ENCODE peak calls at places on chromosomes 11 and 22, in seven cellular contexts. W, L, J, T, M, S and B are unnamed samples. For H3K36me3, the result is how much of the 10 kb centered on the place peaks cover.

GRCh38 chr22:27195104-27195503 is 537.7 kb downstream of the MIAT start:
- DNase-seq in S (no peak), W (no peak), M (peak), L (no peak), J (peak), T (no peak), B (no peak)

GRCh38 chr22:31833930-31834329 is 80.1 kb downstream of the DEPDC5 start:
- DNase-seq in S (no peak), J (no peak), M (no peak), T (no peak), L (no peak), W (no peak), B (no peak)

GRCh38 chr11:64237484-64237951 is 3.1 kb downstream of the VEGFB start:
- DNase-seq in M (peak), J (no peak), S (peak), W (no peak), T (no peak), L (peak), B (no peak)

GRCh38 chr11:27930946-27931345 is 177.0 kb downstream of the KIF18A start:
- DNase-seq in W (no peak), L (no peak), J (no peak), S (no peak), T (no peak), M (no peak), B (no peak)

GRCh38 chr11:134760957-134761356 is 348.9 kb upstream of the B3GAT1 start:
- DNase-seq in S (no peak), W (no peak), J (no peak), T (no peak), L (no peak), M (no peak), B (no peak)

GRCh38 chr11:7690648-7691047 is 15.6 kb downstream of the OVCH2 start:
- DNase-seq in W (no peak), J (no peak), T (no peak), S (no peak), L (no peak), M (no peak), B (no peak)

GRCh38 chr11:66768818-66769217 is 39.8 kb upstream of the SPTBN2 start:
- DNase-seq in W (no peak), L (no peak), J (no peak), S (no peak), M (no peak), T (no peak), B (no peak)

GRCh38 chr22:30861688-30862552 is 106.7 kb downstream of the MORC2 start:
- DNase-seq in S (no peak), M (no peak), W (no peak), T (peak), J (no peak), L (no peak), B (peak)

GRCh38 chr11:114291847-114292680 is 4.1 kb upstream of the NNMT start:
- DNase-seq in L (no peak), J (no peak), S (no peak), T (no peak), M (no peak), W (no peak), B (no peak)

GRCh38 chr11:1696608-1697570 is at the start of gene KRTAP5-6:
- DNase-seq in T (no peak), M (no peak), S (peak), W (no peak), J (no peak), L (no peak), B (no peak)

GRCh38 chr22:31122532-31123291 is at the start of gene INPP5J:
- DNase-seq in S (peak), W (no peak), T (peak), M (no peak), L (peak), J (peak), B (peak)

GRCh38 chr11:85569525-85569924 is 57.6 kb downstream of the DLG2 start:
- DNase-seq in S (no peak), L (no peak), M (no peak), T (no peak), W (no peak), J (no peak), B (no peak)

GRCh38 chr11:96055706-96056387 is 131.9 kb upstream of the MTMR2 start:
- DNase-seq in S (no peak), J (no peak), T (no peak), W (no peak), M (no peak), L (no peak), B (no peak)

GRCh38 chr11:67117667-67118058 is 1.4 kb upstream of the KDM2A start:
- DNase-seq in T (no peak), M (peak), W (no peak), S (peak), L (no peak), J (peak), B (peak)

GRCh38 chr22:41596776-41597634 is 7.4 kb upstream of the PMM1 start:
- DNase-seq in M (peak), T (peak), W (no peak), S (peak), J (peak), L (peak), B (peak)

GRCh38 chr22:49018601-49019000 is 809.1 kb downstream of the BRD1 start:
- DNase-seq in S (no peak), J (no peak), L (no peak), T (no peak), W (no peak), M (peak), B (peak)

GRCh38 chr22:17808688-17809403 is 34.6 kb upstream of the BID start:
- DNase-seq in W (peak), M (no peak), T (no peak), J (no peak), L (no peak), S (no peak), B (no peak)
- H3K36me3 ChIP-seq in W (under half), M (half or more), T (half or more), J (under half), L (under half), S (under half), B (half or more)

GRCh38 chr11:57641011-57641410 is 8.7 kb downstream of the YPEL4 start:
- DNase-seq in S (no peak), M (no peak), W (no peak), T (no peak), L (no peak), J (no peak), B (no peak)
- TF ChIP-seq CTCF in S (no peak), M (peak), W (no peak), T (peak), L (no peak), J (no peak), B (no peak)

GRCh38 chr11:47380078-47380477 is 1.7 kb upstream of the SPI1 start:
- DNase-seq in W (no peak), M (no peak), L (no peak), T (no peak), S (no peak), J (no peak), B (no peak)
- H3K36me3 ChIP-seq in W (under half), M (under half), L (under half), T (under half), S (under half), J (under half), B (under half)

GRCh38 chr11:68825603-68826002 is 16.1 kb downstream of the CPT1A start:
- DNase-seq in S (no peak), M (no peak), W (no peak), L (no peak), T (no peak), J (no peak), B (no peak)
- TF ChIP-seq CTCF in S (peak), M (no peak), W (no peak), L (no peak), T (peak), J (no peak), B (no peak)